ENCODE peak calls at places on chromosomes 7 and 10, in four cellular contexts. B is GM23338, A is A673, S is Panc1. G is an unnamed sample. For H3K4me1, the result is how much of the 10 kb centered on the place peaks cover.

GRCh38 chr7:90738249-90738648 is 142.1 kb downstream of the CDK14 start:
- DNase-seq in B (no peak), A (no peak), S (no peak), G (no peak)

GRCh38 chr7:262251-262572 is 27.8 kb upstream of the FOXL3 start:
- DNase-seq in B (no peak), A (no peak), S (no peak), G (no peak)

GRCh38 chr7:18768256-18768655 is 272.7 kb downstream of the HDAC9 start:
- DNase-seq in B (no peak), A (no peak), S (no peak), G (no peak)

GRCh38 chr10:129718548-129719414 is 245.3 kb downstream of the EBF3 start:
- DNase-seq in B (no peak), A (no peak), S (no peak), G (no peak)

GRCh38 chr10:3151889-3152565 is 20.6 kb downstream of the PITRM1 start:
- DNase-seq in B (no peak), A (no peak), S (no peak), G (no peak)

GRCh38 chr10:77190275-77190674 is 447.3 kb downstream of the KCNMA1 start:
- DNase-seq in B (no peak), A (no peak), S (no peak), G (no peak)

GRCh38 chr7:12729112-12729511 is 41.7 kb downstream of the ARL4A start:
- DNase-seq in B (peak), A (peak), S (no peak), G (peak)

GRCh38 chr7:151924001-151924400 is 32.2 kb upstream of the GALNTL5 start:
- DNase-seq in B (no peak), A (no peak), S (no peak), G (no peak)

GRCh38 chr7:11786186-11786585 is 45.8 kb downstream of the THSD7A start:
- DNase-seq in B (peak), A (no peak), S (peak), G (peak)

GRCh38 chr7:153628825-153629224 is 423.4 kb upstream of the DPP6 start:
- DNase-seq in B (no peak), A (no peak), S (no peak), G (no peak)

GRCh38 chr10:99521474-99522077 is 11.2 kb upstream of the NKX2-3 start:
- DNase-seq in B (peak), A (no peak), S (no peak), G (no peak)

GRCh38 chr7:30032310-30033125 is 4.3 kb downstream of the PLEKHA8 start:
- DNase-seq in B (no peak), A (no peak), S (no peak), G (no peak)

GRCh38 chr7:37853468-37853867 is 5.1 kb downstream of the NME8 start:
- DNase-seq in B (peak), A (peak), S (no peak), G (no peak)

GRCh38 chr7:74355091-74355490 is 65.9 kb downstream of the CLIP2 start:
- DNase-seq in B (no peak), A (peak), S (peak), G (peak)

GRCh38 chr7:2017483-2017891 is 215.3 kb downstream of the MAD1L1 start:
- DNase-seq in B (no peak), A (no peak), S (no peak), G (peak)

GRCh38 chr10:5987747-5988146 is 10.4 kb upstream of the IL15RA start:
- DNase-seq in B (no peak), A (no peak), S (no peak), G (no peak)

GRCh38 chr7:17005277-17005676 is 123.5 kb upstream of the AGR3 start:
- DNase-seq in B (no peak), A (no peak), S (no peak), G (no peak)

GRCh38 chr7:20797174-20798080 is 10.7 kb upstream of the SP8 start:
- DNase-seq in B (peak), A (no peak), S (no peak), G (peak)

GRCh38 chr7:31763548-31763947 is 76.5 kb downstream of the PPP1R17 start:
- DNase-seq in B (peak), A (peak), S (no peak), G (no peak)

GRCh38 chr10:79391231-79392019 is 44.2 kb downstream of the PPIF start:
- DNase-seq in B (no peak), A (no peak), S (no peak), G (no peak)

GRCh38 chr10:46091834-46092522 is 45.9 kb upstream of the MSMB start:
- DNase-seq in B (no peak), A (no peak), S (no peak), G (no peak)

GRCh38 chr7:133940368-133940767 is 186.8 kb upstream of the LRGUK start:
- DNase-seq in B (no peak), A (no peak), S (no peak), G (no peak)

GRCh38 chr10:32948451-32948850 is 9.6 kb downstream of the ITGB1 start:
- DNase-seq in B (no peak), A (no peak), S (no peak), G (no peak)
- H3K4me1 ChIP-seq in B (half or more), A (under half), S (half or more), G (under half)

GRCh38 chr7:113389247-113389646 is 270.9 kb upstream of the SMIM30 start:
- DNase-seq in B (no peak), A (no peak), S (no peak), G (no peak)

GRCh38 chr7:113379746-113380145 is 261.4 kb upstream of the SMIM30 start:
- DNase-seq in B (no peak), A (no peak), S (no peak), G (no peak)

GRCh38 chr7:113383638-113384037 is 265.3 kb upstream of the SMIM30 start:
- DNase-seq in B (no peak), A (no peak), S (no peak), G (no peak)
- H3K4me1 ChIP-seq in B (under half), A (under half), S (under half), G (under half)

GRCh38 chr10:96700477-96701099 is 19.7 kb downstream of the PIK3AP1 start:
- DNase-seq in B (no peak), A (no peak), S (no peak), G (no peak)
- H3K4me1 ChIP-seq in B (under half), A (under half), S (under half), G (under half)

DNA sequence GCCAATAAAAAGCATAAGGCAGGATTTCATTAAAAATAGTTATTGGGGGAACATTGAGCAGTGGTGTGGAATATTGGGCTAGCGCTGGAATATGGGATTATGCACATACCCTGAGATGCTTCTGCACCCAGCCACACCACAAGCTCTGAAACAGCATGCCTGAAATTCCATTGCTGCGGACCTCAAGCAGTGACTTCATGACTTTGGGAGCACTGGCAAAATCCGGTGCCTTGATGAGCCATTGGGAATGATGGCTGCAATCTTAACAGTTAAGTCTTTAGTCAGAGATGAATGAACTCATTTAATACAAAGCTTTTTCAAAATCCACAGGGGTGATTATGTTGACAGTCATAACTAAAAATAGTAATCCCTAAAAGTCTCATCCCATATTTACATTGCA is 274.7 kb upstream of the MTPN start:
- DNase-seq in B (peak), A (no peak), S (no peak), G (peak)
- H3K4me1 ChIP-seq in B (under half), A (under half), S (under half), G (under half)

GRCh38 chr7:7694542-7694941 is 23.9 kb downstream of the RPA3 start:
- DNase-seq in B (no peak), A (no peak), S (no peak), G (no peak)

GRCh38 chr7:7693881-7694280 is 24.5 kb downstream of the RPA3 start:
- DNase-seq in B (no peak), A (peak), S (peak), G (peak)

GRCh38 chr7:7696458-7697119 is 21.8 kb downstream of the RPA3 start:
- DNase-seq in B (no peak), A (no peak), S (peak), G (no peak)

GRCh38 chr7:7698930-7699329 is 19.5 kb downstream of the RPA3 start:
- DNase-seq in B (no peak), A (no peak), S (no peak), G (no peak)

DNA sequence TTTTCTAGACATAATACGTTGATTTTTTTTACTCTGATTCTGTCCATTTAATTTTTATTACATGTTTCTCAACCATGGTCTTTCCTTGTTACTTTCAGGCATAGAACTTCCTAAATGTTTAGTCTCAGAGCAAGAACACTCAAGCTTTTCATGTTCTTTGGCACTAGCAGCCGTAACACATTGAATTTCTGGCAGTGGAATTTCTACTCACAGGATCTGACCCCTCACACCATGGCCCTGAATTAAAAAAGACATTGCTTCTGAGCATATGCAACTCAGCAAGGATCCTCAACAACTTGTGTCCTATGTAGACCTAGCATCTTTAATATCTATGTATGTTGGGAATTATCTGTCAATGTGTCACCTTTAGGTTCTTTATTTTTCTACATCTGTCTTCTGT is 23.0 kb downstream of the RPA3 start:
- DNase-seq in B (no peak), A (no peak), S (no peak), G (no peak)
- H3K4me1 ChIP-seq in B (under half), A (under half), S (under half), G (under half)

GRCh38 chr10:29541826-29542225 is 92.9 kb downstream of the SVIL start:
- DNase-seq in B (no peak), A (peak), S (no peak), G (no peak)
- H3K4me1 ChIP-seq in B (under half), A (under half), S (under half), G (under half)

DNA sequence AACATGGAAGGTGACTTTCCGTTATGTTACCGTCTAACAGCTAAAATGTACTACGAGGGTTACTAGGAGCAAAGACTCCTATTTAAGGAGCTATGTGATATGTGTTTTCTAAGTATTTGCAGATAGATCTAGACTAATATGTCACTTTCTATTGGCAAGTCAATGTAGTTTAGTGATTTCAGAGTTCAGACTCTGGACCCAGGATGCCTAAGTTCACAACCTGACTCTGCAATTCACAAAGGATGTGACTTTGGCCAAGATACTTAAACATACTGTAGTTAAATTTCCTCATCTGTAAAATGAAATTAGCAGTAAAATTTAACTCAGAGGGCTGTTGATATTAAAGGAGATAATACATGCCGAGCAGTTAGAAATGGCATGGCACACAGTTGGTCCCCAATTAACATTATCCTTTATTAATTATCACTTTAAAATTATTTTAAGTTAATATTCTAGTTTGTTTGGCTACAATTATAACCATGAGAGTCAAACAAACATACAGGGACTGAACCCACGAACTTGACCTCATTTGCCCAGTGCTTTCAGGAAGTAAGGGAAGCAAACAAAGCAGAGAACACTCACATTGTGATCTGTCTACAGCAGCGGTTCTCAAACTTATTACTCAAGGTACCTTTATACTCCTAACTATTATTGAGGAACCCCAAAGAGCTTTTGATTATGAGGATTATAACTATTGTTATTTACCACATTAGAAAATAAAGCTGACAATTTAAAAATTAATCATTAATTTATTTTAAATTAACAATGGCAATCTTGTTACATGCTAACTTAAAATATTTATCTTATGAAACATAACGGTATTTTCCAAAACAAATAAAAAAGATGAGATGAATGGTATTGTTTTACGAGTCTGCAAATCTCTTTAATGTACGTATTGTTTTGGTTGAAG is 94.4 kb downstream of the ANK3 start:
- DNase-seq in B (no peak), A (no peak), S (no peak), G (no peak)
- H3K4me1 ChIP-seq in B (under half), A (under half), S (under half), G (under half)

DNA sequence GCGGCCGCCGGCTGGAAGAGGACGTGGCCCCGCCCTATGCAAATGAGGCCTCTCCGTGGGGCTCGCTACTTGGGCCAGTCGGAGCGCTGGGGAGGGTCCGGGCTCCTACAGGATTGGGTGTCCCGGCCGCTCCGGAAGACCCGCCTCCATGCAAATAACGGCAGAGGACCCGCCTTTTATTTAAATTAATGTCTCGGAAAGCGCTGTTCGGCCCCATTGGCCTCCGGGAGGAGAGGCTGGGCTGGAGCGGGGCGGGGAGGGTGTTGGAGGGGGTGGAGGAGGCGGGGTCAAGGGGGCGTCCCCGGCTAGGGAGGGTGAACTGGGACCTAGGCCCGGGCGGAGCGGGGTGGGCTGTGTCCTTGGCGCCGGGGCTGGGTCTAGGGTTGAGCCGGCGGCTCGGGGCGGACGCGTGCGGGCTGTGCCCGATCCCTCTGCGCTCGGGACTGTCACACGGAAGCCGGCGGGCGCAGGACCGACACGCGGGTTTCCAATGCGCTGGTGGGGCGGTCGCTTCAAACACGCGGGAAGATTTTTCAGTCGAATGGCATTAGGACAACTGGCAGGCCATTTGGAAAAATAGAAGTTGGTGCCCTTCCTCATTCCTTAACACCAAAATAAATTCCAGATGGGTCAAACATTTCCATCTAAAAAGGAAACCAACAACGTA is 344 bp upstream of the POLM start:
- DNase-seq in B (peak), A (peak), S (peak), G (peak)
- H3K4me1 ChIP-seq in B (under half), A (under half), S (under half), G (under half)

GRCh38 chr7:101171442-101171837 is 6.1 kb upstream of the VGF start:
- DNase-seq in B (no peak), A (peak), S (no peak), G (no peak)
- H3K4me1 ChIP-seq in B (half or more), A (under half), S (under half), G (under half)

GRCh38 chr10:75123088-75123682 is 11.7 kb downstream of the SAMD8 start:
- DNase-seq in B (no peak), A (no peak), S (no peak), G (no peak)
- H3K4me1 ChIP-seq in B (under half), A (under half), S (under half), G (under half)